ENCODE peak calls at places on chromosomes 6 and 20, in six cellular contexts. J is esophagus squamous epithelium, E is A549, B is transverse colon, M is prostate gland, D is adrenal gland. R is an unnamed sample.

GRCh38 chr6:56764081-56764566 is 121.4 kb upstream of the DST start:
- DNase-seq in J (no peak), E (peak), B (no peak), M (no peak), D (peak), R (no peak)

GRCh38 chr6:140071601-140072062 is 697.2 kb upstream of the CITED2 start:
- DNase-seq in J (no peak), E (no peak), B (no peak), M (no peak), D (no peak), R (no peak)

GRCh38 chr20:45487231-45487635 is 17.7 kb downstream of the WFDC2 start:
- DNase-seq in J (no peak), E (no peak), B (no peak), M (no peak), D (no peak), R (no peak)

GRCh38 chr20:20017001-20017851 is at the start of gene NAA20:
- DNase-seq in J (peak), E (peak), B (peak), M (peak), D (peak), R (peak)

GRCh38 chr6:7000825-7001777 is 106.7 kb upstream of the RREB1 start:
- DNase-seq in J (no peak), E (no peak), B (no peak), M (no peak), D (no peak), R (no peak)

GRCh38 chr6:15417811-15418210 is 171.9 kb downstream of the JARID2 start:
- DNase-seq in J (no peak), E (no peak), B (no peak), M (no peak), D (no peak), R (no peak)

GRCh38 chr6:62045502-62045901 is 240.5 kb downstream of the KHDRBS2 start:
- DNase-seq in J (no peak), E (no peak), B (no peak), M (no peak), D (no peak), R (no peak)

GRCh38 chr6:16494781-16495180 is 256.4 kb downstream of the GMPR start:
- DNase-seq in J (no peak), E (no peak), B (peak), M (no peak), D (no peak), R (no peak)

GRCh38 chr20:62174021-62174804 is 8.6 kb upstream of the MTG2 start:
- DNase-seq in J (no peak), E (no peak), B (no peak), M (no peak), D (no peak), R (no peak)

GRCh38 chr6:150453357-150453756 is 84.5 kb downstream of the IYD start:
- DNase-seq in J (no peak), E (no peak), B (no peak), M (no peak), D (no peak), R (no peak)

GRCh38 chr6:138987299-138987642 is 782 bp downstream of the REPS1 start:
- DNase-seq in J (no peak), E (no peak), B (no peak), M (peak), D (peak), R (no peak)

GRCh38 chr6:27479319-27480182 is 6.6 kb upstream of the ZNF184 start:
- DNase-seq in J (no peak), E (peak), B (peak), M (peak), D (peak), R (peak)
- TF ChIP-seq POLR2A in J (no peak), E (no peak), B (no peak), M (peak), D (peak), R (peak)

GRCh38 chr20:38806855-38807655 is 1.6 kb downstream of the PPP1R16B start:
- DNase-seq in J (no peak), E (no peak), B (peak), M (no peak), D (no peak), R (no peak)
- TF ChIP-seq POLR2A in J (no peak), E (no peak), B (no peak), M (no peak), D (no peak), R (no peak)

DNA sequence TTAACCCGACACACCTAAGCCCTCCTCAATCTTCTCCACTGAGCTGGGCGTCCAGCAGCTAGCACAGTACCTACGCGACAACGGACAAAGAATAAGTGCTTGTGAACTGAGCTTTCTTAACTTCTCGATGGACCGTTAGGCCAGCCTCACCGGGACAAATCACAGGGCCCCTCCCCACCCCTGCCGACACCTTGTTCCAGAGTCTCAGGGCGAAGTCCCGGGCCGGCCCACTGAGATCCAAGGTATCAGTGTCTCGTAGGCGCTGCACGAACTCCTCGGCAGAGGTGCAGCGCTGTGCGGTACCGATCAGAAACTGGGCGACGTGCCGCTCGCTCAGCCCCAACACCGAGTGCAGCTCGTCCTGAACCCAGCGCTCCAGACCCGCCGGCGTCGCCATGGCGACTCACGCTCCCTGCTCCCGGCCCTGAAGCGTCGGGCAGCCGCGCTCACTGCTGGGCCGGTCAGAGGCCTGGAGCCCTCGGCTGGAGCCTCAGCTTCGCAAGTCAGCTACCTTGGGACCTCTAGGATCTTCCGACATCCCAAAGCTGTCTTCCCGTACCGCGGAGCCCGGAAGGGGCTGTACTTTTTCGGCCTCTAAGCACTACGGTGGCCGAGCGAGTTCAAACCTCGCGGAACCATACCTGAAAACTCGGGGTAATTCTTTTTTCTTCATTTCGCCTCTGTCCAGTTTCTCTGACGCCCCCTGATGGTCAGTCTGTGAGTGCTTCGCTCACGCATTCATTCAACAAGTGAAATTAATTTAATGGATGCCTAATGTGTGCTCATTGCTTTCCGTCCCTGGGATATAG is at the start of gene DHX16:
- DNase-seq in J (peak), E (peak), B (peak), M (peak), D (peak), R (peak)
- TF ChIP-seq POLR2A in J (no peak), E (peak), B (peak), M (peak), D (peak), R (peak)

DNA sequence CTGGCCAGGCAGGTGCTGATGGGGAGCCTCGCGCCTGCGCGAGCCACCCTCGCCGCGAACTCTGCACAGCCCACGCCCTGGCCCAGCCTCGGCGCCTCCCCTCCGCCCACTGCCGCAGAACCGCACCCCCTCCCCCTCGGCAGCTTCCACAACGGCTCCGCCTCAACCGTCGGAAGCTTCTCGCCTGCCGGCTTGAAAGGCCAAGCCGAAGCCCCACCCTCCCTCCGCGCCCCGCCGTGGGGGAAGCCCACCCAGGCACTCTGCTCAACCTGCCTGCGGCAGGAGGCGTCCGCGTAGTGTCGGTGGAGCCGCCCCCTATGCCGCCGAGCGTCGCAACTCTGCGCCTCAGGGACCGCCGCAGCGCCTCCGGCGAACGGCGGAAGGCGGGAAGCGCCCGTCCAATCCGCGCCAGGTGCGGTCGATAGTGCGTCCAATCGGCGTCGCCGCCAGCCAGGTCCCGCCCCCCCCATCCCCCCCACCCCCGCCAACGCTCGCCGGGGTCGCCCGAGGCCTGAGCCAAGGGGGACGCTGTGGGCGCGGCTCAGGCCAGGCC is at the start of gene SYCP2:
- DNase-seq in J (no peak), E (peak), B (peak), M (peak), D (peak), R (no peak)
- TF ChIP-seq POLR2A in J (no peak), E (no peak), B (no peak), M (no peak), D (no peak), R (no peak)

GRCh38 chr6:157989541-157990289 is 8.1 kb downstream of the SYNJ2 start:
- DNase-seq in J (no peak), E (peak), B (peak), M (peak), D (peak), R (peak)
- TF ChIP-seq POLR2A in J (no peak), E (no peak), B (no peak), M (no peak), D (no peak), R (no peak)

DNA sequence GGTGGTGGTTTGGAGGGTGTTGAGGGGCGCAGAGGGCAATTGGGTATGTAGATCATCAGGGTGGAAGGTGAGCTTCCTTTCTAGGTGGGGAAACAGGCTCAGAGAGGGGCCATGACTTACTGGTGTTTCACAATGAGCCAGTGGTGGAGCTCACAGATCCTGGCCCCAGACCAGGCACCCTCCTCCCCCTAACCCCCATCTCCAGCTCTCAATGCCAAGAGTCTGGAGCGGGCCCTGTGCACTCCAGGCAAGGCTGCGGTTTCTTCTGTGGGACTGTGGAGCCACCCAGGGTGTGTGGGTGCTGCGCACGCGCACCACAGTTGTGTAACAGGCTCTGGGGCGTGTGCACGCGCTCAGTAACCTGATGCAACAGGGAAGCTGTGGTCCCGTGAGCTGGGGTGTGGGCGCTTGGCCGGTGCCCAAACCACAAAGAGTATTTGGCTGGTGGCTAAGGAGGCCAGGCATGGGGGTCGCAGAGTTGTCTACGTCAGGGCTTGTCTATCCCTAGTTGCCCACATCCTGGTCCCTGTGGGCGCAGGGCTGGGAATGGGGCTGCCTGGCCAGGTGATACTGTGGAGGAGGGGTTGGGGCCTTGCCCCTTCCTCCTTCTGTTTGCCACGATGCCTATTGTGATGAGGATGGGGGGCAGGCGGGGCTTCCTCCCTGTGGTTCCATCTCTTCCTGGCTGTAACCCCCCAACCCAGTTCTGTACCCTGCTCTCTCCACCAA is 37.5 kb upstream of the MRPS18A start:
- DNase-seq in J (peak), E (no peak), B (peak), M (peak), D (peak), R (peak)
- TF ChIP-seq POLR2A in J (no peak), E (no peak), B (peak), M (peak), D (no peak), R (no peak)

DNA sequence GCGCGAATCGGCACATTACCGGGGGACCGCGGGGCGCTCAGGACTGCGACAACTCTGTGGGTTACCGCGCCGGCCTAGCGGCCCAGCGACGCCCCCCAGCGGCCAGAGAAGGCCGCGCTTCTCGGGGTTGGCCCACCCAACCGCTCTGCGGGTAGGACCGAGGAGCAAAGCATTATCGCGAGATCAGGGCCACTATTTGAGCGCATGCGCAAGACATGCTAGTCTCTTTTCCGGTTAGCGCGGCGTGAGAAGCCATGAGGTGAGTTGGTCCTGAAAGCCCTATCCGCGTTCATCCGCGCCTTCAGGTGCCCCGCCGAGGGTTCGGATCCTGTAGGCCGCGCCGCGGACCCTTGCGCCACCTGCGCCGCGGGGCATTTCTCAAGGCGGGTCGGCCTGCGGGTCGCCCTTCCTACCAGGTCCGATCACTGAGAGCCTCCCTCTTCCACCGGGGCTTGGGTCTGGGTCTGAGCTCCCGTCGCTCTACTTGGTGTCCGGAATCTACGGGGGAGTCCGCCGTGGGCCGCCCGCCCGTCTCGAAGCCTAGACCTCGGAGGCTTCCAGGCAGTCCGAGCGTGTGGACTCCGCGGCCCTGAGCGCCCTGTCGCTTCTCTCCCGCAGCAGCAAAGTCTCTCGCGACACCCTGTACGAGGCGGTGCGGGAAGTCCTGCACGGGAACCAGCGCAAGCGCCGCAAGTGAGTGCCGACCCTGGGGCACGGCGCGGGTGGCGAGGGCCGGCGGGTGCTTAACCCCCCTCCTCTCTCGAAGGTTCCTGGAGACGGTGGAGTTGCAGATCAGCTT is at the start of gene RPL10A:
- DNase-seq in J (peak), E (peak), B (peak), M (peak), D (peak), R (peak)
- TF ChIP-seq POLR2A in J (no peak), E (peak), B (peak), M (peak), D (peak), R (peak)

GRCh38 chr6:34791842-34792604 is at the start of gene BLTP3A:
- DNase-seq in J (peak), E (peak), B (peak), M (peak), D (peak), R (peak)
- TF ChIP-seq POLR2A in J (no peak), E (peak), B (no peak), M (peak), D (peak), R (no peak)

DNA sequence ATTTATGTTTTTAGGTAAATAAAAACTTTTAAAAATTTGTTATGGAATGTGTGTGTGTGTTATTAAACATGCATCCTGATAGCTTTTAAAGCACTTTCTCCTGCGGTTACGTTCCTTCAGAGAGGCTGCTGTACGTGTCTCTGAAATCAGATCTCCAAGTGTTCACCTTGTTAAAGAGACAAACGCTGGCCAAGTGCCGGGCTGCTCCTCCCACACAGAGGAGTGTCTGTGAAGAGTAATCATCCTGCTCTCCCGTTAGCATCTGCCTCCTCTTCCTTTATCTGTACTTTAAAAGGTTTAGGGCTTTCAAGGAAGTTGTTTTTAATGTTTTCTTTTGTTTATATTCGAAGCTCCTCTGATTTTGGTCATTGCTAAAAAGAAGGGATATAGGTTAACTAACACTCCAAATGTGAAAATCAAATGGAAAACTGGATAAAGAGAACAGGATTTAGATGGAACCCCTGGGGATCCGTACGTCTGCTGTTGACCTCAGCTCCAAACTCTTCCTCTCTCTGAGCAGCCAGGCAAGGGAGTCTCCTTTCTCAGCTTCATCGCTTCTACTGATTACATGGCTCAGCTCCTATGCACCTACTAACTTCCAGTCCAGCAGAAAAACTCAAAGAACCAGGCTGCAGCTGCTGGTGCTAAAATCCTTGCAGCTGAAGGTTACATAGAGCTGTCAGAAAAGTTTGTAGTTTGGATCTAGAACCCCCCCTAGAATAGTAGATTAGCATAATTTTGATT is 20.0 kb downstream of the IRF4 start:
- DNase-seq in J (no peak), E (no peak), B (no peak), M (peak), D (no peak), R (no peak)
- TF ChIP-seq POLR2A in J (no peak), E (no peak), B (no peak), M (no peak), D (no peak), R (no peak)

GRCh38 chr6:32976334-32977069 is 8.1 kb downstream of the BRD2 start:
- DNase-seq in J (no peak), E (no peak), B (no peak), M (no peak), D (no peak), R (no peak)

GRCh38 chr6:32975886-32976285 is 7.5 kb downstream of the BRD2 start:
- DNase-seq in J (no peak), E (no peak), B (no peak), M (no peak), D (no peak), R (no peak)

GRCh38 chr6:32977953-32978324 is 9.5 kb downstream of the BRD2 start:
- DNase-seq in J (no peak), E (no peak), B (no peak), M (no peak), D (no peak), R (no peak)

GRCh38 chr6:32979720-32980487 is 11.5 kb downstream of the BRD2 start:
- DNase-seq in J (no peak), E (no peak), B (no peak), M (no peak), D (no peak), R (no peak)

GRCh38 chr6:32977272-32977952 is 9.0 kb downstream of the BRD2 start:
- DNase-seq in J (no peak), E (no peak), B (no peak), M (no peak), D (no peak), R (no peak)
- TF ChIP-seq POLR2A in J (no peak), E (no peak), B (no peak), M (no peak), D (no peak), R (no peak)

R was measured in ovary.